ENCODE peak calls at places on chromosome 19, in six cellular contexts. H is CD8-positive, alpha-beta T cell; D is amygdala; P is brain microvascular endothelial cell; W is AG08395; Z is sciatic nerve. Q is an unnamed sample.

GRCh38 chr19:7386769-7387168 is 38.0 kb downstream of the ARHGEF18 start:
- DNase-seq in H (no peak), D (no peak), P (no peak), W (no peak), Z (no peak), Q (no peak)

GRCh38 chr19:6521718-6522646 is 8.8 kb upstream of the TNFSF9 start:
- DNase-seq in H (peak; percentile 74), D (no peak), P (peak; percentile 9), W (no peak), Z (no peak), Q (no peak)

GRCh38 chr19:17952041-17952976 is 14.6 kb upstream of the KCNN1 start:
- DNase-seq in H (no peak), D (no peak), P (no peak), W (no peak), Z (no peak), Q (no peak)

GRCh38 chr19:18170714-18171255 is 2.8 kb upstream of the IFI30 start:
- DNase-seq in H (no peak), D (no peak), P (no peak), W (no peak), Z (no peak), Q (no peak)

GRCh38 chr19:17328517-17329060 is 6.1 kb downstream of the ANO8 start:
- DNase-seq in H (peak; percentile 50), D (no peak), P (no peak), W (no peak), Z (peak; percentile 53), Q (no peak)

GRCh38 chr19:17538684-17539287 is 16.7 kb upstream of the COLGALT1 start:
- DNase-seq in H (no peak), D (no peak), P (no peak), W (no peak), Z (no peak), Q (peak; percentile 26)

GRCh38 chr19:45638930-45639729 is at the start of gene EML2:
- DNase-seq in H (peak; percentile 43), D (no peak), P (no peak), W (peak; percentile 53), Z (peak; percentile 67), Q (no peak)

GRCh38 chr19:33634361-33635091 is 12.8 kb downstream of the CHST8 start:
- DNase-seq in H (no peak), D (no peak), P (no peak), W (no peak), Z (no peak), Q (no peak)

GRCh38 chr19:57348136-57348535 is 2.9 kb upstream of the ZNF304 start:
- DNase-seq in H (no peak), D (no peak), P (no peak), W (peak; percentile 44), Z (no peak), Q (peak; percentile 9)

GRCh38 chr19:38267780-38268430 is 3.5 kb downstream of the SPINT2 start:
- DNase-seq in H (no peak), D (no peak), P (no peak), W (no peak), Z (no peak), Q (no peak)

GRCh38 chr19:11019824-11020223 is 59.0 kb downstream of the SMARCA4 start:
- DNase-seq in H (no peak), D (no peak), P (no peak), W (no peak), Z (no peak), Q (no peak)

GRCh38 chr19:19817357-19817756 is 4.2 kb downstream of the ZNF506 start:
- DNase-seq in H (peak; percentile 53), D (no peak), P (no peak), W (no peak), Z (no peak), Q (no peak)

GRCh38 chr19:29145756-29146155 is 67.2 kb downstream of the UQCRFS1 start:
- DNase-seq in H (no peak), D (no peak), P (no peak), W (no peak), Z (no peak), Q (no peak)

GRCh38 chr19:46497773-46498172 is 2.1 kb upstream of the PNMA8B start:
- DNase-seq in H (no peak), D (no peak), P (no peak), W (no peak), Z (no peak), Q (no peak)

GRCh38 chr19:30696514-30696913 is 324.3 kb downstream of the ZNF536 start:
- DNase-seq in H (no peak), D (no peak), P (no peak), W (no peak), Z (no peak), Q (peak; percentile 3)

GRCh38 chr19:46296722-46297431 is at the start of gene HIF3A:
- DNase-seq in H (no peak), D (peak; percentile 19), P (no peak), W (no peak), Z (peak; percentile 73), Q (no peak)

GRCh38 chr19:18433735-18434398 is 4.1 kb downstream of the ISYNA1 start:
- DNase-seq in H (peak; percentile 24), D (no peak), P (no peak), W (no peak), Z (no peak), Q (no peak)

GRCh38 chr19:8575467-8575997 is 1.7 kb downstream of the MYO1F start:
- DNase-seq in H (peak; percentile 57), D (no peak), P (peak; percentile 12), W (peak; percentile 41), Z (no peak), Q (no peak)

GRCh38 chr19:14116525-14116917 is 1.0 kb downstream of the PRKACA start:
- DNase-seq in H (no peak), D (no peak), P (no peak), W (no peak), Z (no peak), Q (no peak)

GRCh38 chr19:46471116-46471733 is at the start of gene PNMA8A:
- DNase-seq in H (no peak), D (peak; percentile 80), P (peak; percentile 63), W (peak; percentile 72), Z (peak; percentile 82), Q (no peak)

GRCh38 chr19:49442793-49443365 is 1.6 kb upstream of the SLC17A7 start:
- DNase-seq in H (peak; percentile 53), D (peak; percentile 71), P (peak; percentile 87), W (peak; percentile 95), Z (peak; percentile 98), Q (peak; percentile 91)

GRCh38 chr19:50607388-50607787 is 32.3 kb downstream of the SYT3 start:
- DNase-seq in H (no peak), D (no peak), P (no peak), W (no peak), Z (no peak), Q (no peak)

Q was measured in RKO.